ENCODE peak calls at places on chromosomes 12 and 14, in seven cellular contexts. One of them, this sample, is unnamed.

GRCh38 chr12:4214912-4215861 is 58.4 kb upstream of the CCND2 start:
- DNase-seq in foreskin fibroblast: no peak
- DNase-seq in hepatic stellate cell: no peak
- DNase-seq in GM23248: no peak
- DNase-seq in activated CD8-positive, alpha-beta memory T cell treated with anti-CD3 and anti-CD28 coated beads, Interleukin-2, amount 50 U/mL, for 4 hours: peak; percentile 18
- DNase-seq in tibial nerve: peak; percentile 50
- DNase-seq in activated CD4-positive, alpha-beta T cell treated with anti-CD3 and anti-CD28 coated beads for 1 hour: no peak
- DNase-seq in this sample: peak; percentile 91

GRCh38 chr14:101083564-101084435 is 180.3 kb upstream of the RTL1 start:
- DNase-seq in foreskin fibroblast: no peak
- DNase-seq in hepatic stellate cell: no peak
- DNase-seq in GM23248: peak; percentile 29
- DNase-seq in activated CD8-positive, alpha-beta memory T cell treated with anti-CD3 and anti-CD28 coated beads, Interleukin-2, amount 50 U/mL, for 4 hours: no peak
- DNase-seq in tibial nerve: no peak
- DNase-seq in activated CD4-positive, alpha-beta T cell treated with anti-CD3 and anti-CD28 coated beads for 1 hour: no peak
- DNase-seq in this sample: no peak

GRCh38 chr12:52082988-52083637 is 3.6 kb downstream of the SMIM41 start:
- DNase-seq in foreskin fibroblast: peak; percentile 52
- DNase-seq in hepatic stellate cell: peak; percentile 88
- DNase-seq in GM23248: peak; percentile 78
- DNase-seq in activated CD8-positive, alpha-beta memory T cell treated with anti-CD3 and anti-CD28 coated beads, Interleukin-2, amount 50 U/mL, for 4 hours: peak; percentile 76
- DNase-seq in tibial nerve: peak; percentile 60
- DNase-seq in activated CD4-positive, alpha-beta T cell treated with anti-CD3 and anti-CD28 coated beads for 1 hour: peak; percentile 57
- DNase-seq in this sample: no peak

GRCh38 chr12:24901975-24902461 is 46.9 kb downstream of the BCAT1 start:
- DNase-seq in foreskin fibroblast: no peak
- DNase-seq in hepatic stellate cell: no peak
- DNase-seq in GM23248: no peak
- DNase-seq in activated CD8-positive, alpha-beta memory T cell treated with anti-CD3 and anti-CD28 coated beads, Interleukin-2, amount 50 U/mL, for 4 hours: no peak
- DNase-seq in tibial nerve: no peak
- DNase-seq in activated CD4-positive, alpha-beta T cell treated with anti-CD3 and anti-CD28 coated beads for 1 hour: no peak
- DNase-seq in this sample: no peak

GRCh38 chr14:52241102-52241793 is 26.2 kb upstream of the PTGDR start:
- DNase-seq in foreskin fibroblast: peak; percentile 84
- DNase-seq in hepatic stellate cell: peak; percentile 34
- DNase-seq in GM23248: peak; percentile 87
- DNase-seq in activated CD8-positive, alpha-beta memory T cell treated with anti-CD3 and anti-CD28 coated beads, Interleukin-2, amount 50 U/mL, for 4 hours: no peak
- DNase-seq in tibial nerve: no peak
- DNase-seq in activated CD4-positive, alpha-beta T cell treated with anti-CD3 and anti-CD28 coated beads for 1 hour: no peak
- DNase-seq in this sample: no peak

GRCh38 chr12:99709619-99710018 is 62.1 kb downstream of the GARIN6 start:
- DNase-seq in foreskin fibroblast: no peak
- DNase-seq in hepatic stellate cell: no peak
- DNase-seq in GM23248: no peak
- DNase-seq in activated CD8-positive, alpha-beta memory T cell treated with anti-CD3 and anti-CD28 coated beads, Interleukin-2, amount 50 U/mL, for 4 hours: no peak
- DNase-seq in tibial nerve: no peak
- DNase-seq in activated CD4-positive, alpha-beta T cell treated with anti-CD3 and anti-CD28 coated beads for 1 hour: no peak
- DNase-seq in this sample: no peak

GRCh38 chr14:75522224-75522764 is at the start of gene BATF:
- DNase-seq in foreskin fibroblast: no peak
- DNase-seq in hepatic stellate cell: no peak
- DNase-seq in GM23248: no peak
- DNase-seq in activated CD8-positive, alpha-beta memory T cell treated with anti-CD3 and anti-CD28 coated beads, Interleukin-2, amount 50 U/mL, for 4 hours: peak; percentile 68
- DNase-seq in tibial nerve: peak; percentile 41
- DNase-seq in activated CD4-positive, alpha-beta T cell treated with anti-CD3 and anti-CD28 coated beads for 1 hour: peak; percentile 66
- DNase-seq in this sample: peak; percentile 92

GRCh38 chr14:99579903-99580570 is 24.0 kb downstream of the CCDC85C start:
- DNase-seq in foreskin fibroblast: peak; percentile 43
- DNase-seq in hepatic stellate cell: peak; percentile 83
- DNase-seq in GM23248: peak; percentile 45
- DNase-seq in activated CD8-positive, alpha-beta memory T cell treated with anti-CD3 and anti-CD28 coated beads, Interleukin-2, amount 50 U/mL, for 4 hours: no peak
- DNase-seq in tibial nerve: no peak
- DNase-seq in activated CD4-positive, alpha-beta T cell treated with anti-CD3 and anti-CD28 coated beads for 1 hour: no peak
- DNase-seq in this sample: no peak

GRCh38 chr14:32938719-32939253 is at the start of gene NPAS3:
- DNase-seq in foreskin fibroblast: no peak
- DNase-seq in hepatic stellate cell: no peak
- DNase-seq in GM23248: peak; percentile 56
- DNase-seq in activated CD8-positive, alpha-beta memory T cell treated with anti-CD3 and anti-CD28 coated beads, Interleukin-2, amount 50 U/mL, for 4 hours: no peak
- DNase-seq in tibial nerve: no peak
- DNase-seq in activated CD4-positive, alpha-beta T cell treated with anti-CD3 and anti-CD28 coated beads for 1 hour: no peak
- DNase-seq in this sample: no peak

GRCh38 chr12:76820888-76821482 is 57.1 kb downstream of the ZDHHC17 start:
- DNase-seq in foreskin fibroblast: peak; percentile 12
- DNase-seq in hepatic stellate cell: peak; percentile 29
- DNase-seq in GM23248: peak; percentile 68
- DNase-seq in activated CD8-positive, alpha-beta memory T cell treated with anti-CD3 and anti-CD28 coated beads, Interleukin-2, amount 50 U/mL, for 4 hours: no peak
- DNase-seq in tibial nerve: no peak
- DNase-seq in activated CD4-positive, alpha-beta T cell treated with anti-CD3 and anti-CD28 coated beads for 1 hour: no peak
- DNase-seq in this sample: no peak

GRCh38 chr14:36028218-36028617 is 148.3 kb downstream of the PTCSC3 start:
- DNase-seq in foreskin fibroblast: no peak
- DNase-seq in hepatic stellate cell: no peak
- DNase-seq in GM23248: no peak
- DNase-seq in activated CD8-positive, alpha-beta memory T cell treated with anti-CD3 and anti-CD28 coated beads, Interleukin-2, amount 50 U/mL, for 4 hours: no peak
- DNase-seq in tibial nerve: no peak
- DNase-seq in activated CD4-positive, alpha-beta T cell treated with anti-CD3 and anti-CD28 coated beads for 1 hour: no peak
- DNase-seq in this sample: no peak

GRCh38 chr14:29637406-29637805 is 290.2 kb downstream of the PRKD1 start:
- DNase-seq in foreskin fibroblast: peak; percentile 63
- DNase-seq in hepatic stellate cell: peak; percentile 20
- DNase-seq in GM23248: peak; percentile 42
- DNase-seq in activated CD8-positive, alpha-beta memory T cell treated with anti-CD3 and anti-CD28 coated beads, Interleukin-2, amount 50 U/mL, for 4 hours: no peak
- DNase-seq in tibial nerve: peak; percentile 81
- DNase-seq in activated CD4-positive, alpha-beta T cell treated with anti-CD3 and anti-CD28 coated beads for 1 hour: no peak
- DNase-seq in this sample: no peak

GRCh38 chr12:7907009-7907408 is 29.0 kb downstream of the SLC2A3 start:
- DNase-seq in foreskin fibroblast: peak; percentile 35
- DNase-seq in hepatic stellate cell: peak; percentile 72
- DNase-seq in GM23248: peak; percentile 52
- DNase-seq in activated CD8-positive, alpha-beta memory T cell treated with anti-CD3 and anti-CD28 coated beads, Interleukin-2, amount 50 U/mL, for 4 hours: no peak
- DNase-seq in tibial nerve: peak; percentile 50
- DNase-seq in activated CD4-positive, alpha-beta T cell treated with anti-CD3 and anti-CD28 coated beads for 1 hour: no peak
- DNase-seq in this sample: no peak

GRCh38 chr12:120225852-120226640 is 25.1 kb upstream of the RPLP0 start:
- DNase-seq in foreskin fibroblast: no peak
- DNase-seq in hepatic stellate cell: no peak
- DNase-seq in GM23248: no peak
- DNase-seq in activated CD8-positive, alpha-beta memory T cell treated with anti-CD3 and anti-CD28 coated beads, Interleukin-2, amount 50 U/mL, for 4 hours: no peak
- DNase-seq in tibial nerve: no peak
- DNase-seq in activated CD4-positive, alpha-beta T cell treated with anti-CD3 and anti-CD28 coated beads for 1 hour: no peak
- DNase-seq in this sample: no peak

GRCh38 chr12:85041395-85041794 is 5.2 kb downstream of the LRRIQ1 start:
- DNase-seq in foreskin fibroblast: no peak
- DNase-seq in hepatic stellate cell: no peak
- DNase-seq in GM23248: no peak
- DNase-seq in activated CD8-positive, alpha-beta memory T cell treated with anti-CD3 and anti-CD28 coated beads, Interleukin-2, amount 50 U/mL, for 4 hours: no peak
- DNase-seq in tibial nerve: no peak
- DNase-seq in activated CD4-positive, alpha-beta T cell treated with anti-CD3 and anti-CD28 coated beads for 1 hour: no peak
- DNase-seq in this sample: no peak

GRCh38 chr12:58491296-58491695 is 429.0 kb downstream of the LRIG3 start:
- DNase-seq in foreskin fibroblast: peak; percentile 68
- DNase-seq in hepatic stellate cell: peak; percentile 29
- DNase-seq in GM23248: peak; percentile 74
- DNase-seq in activated CD8-positive, alpha-beta memory T cell treated with anti-CD3 and anti-CD28 coated beads, Interleukin-2, amount 50 U/mL, for 4 hours: no peak
- DNase-seq in tibial nerve: no peak
- DNase-seq in activated CD4-positive, alpha-beta T cell treated with anti-CD3 and anti-CD28 coated beads for 1 hour: no peak
- DNase-seq in this sample: no peak

GRCh38 chr12:95997911-95998510 is 1.9 kb upstream of the HAL start:
- DNase-seq in foreskin fibroblast: no peak
- DNase-seq in hepatic stellate cell: no peak
- DNase-seq in GM23248: peak; percentile 9
- DNase-seq in activated CD8-positive, alpha-beta memory T cell treated with anti-CD3 and anti-CD28 coated beads, Interleukin-2, amount 50 U/mL, for 4 hours: no peak
- DNase-seq in tibial nerve: no peak
- DNase-seq in activated CD4-positive, alpha-beta T cell treated with anti-CD3 and anti-CD28 coated beads for 1 hour: no peak
- DNase-seq in this sample: no peak

GRCh38 chr12:89768586-89769482 is 60.2 kb upstream of the ATP2B1 start:
- DNase-seq in foreskin fibroblast: peak; percentile 98
- DNase-seq in hepatic stellate cell: peak; percentile 54
- DNase-seq in GM23248: peak; percentile 98
- DNase-seq in activated CD8-positive, alpha-beta memory T cell treated with anti-CD3 and anti-CD28 coated beads, Interleukin-2, amount 50 U/mL, for 4 hours: no peak
- DNase-seq in tibial nerve: no peak
- DNase-seq in activated CD4-positive, alpha-beta T cell treated with anti-CD3 and anti-CD28 coated beads for 1 hour: no peak
- DNase-seq in this sample: no peak

GRCh38 chr14:54109521-54110120 is 153.0 kb upstream of the BMP4 start:
- DNase-seq in foreskin fibroblast: no peak
- DNase-seq in hepatic stellate cell: no peak
- DNase-seq in GM23248: no peak
- DNase-seq in activated CD8-positive, alpha-beta memory T cell treated with anti-CD3 and anti-CD28 coated beads, Interleukin-2, amount 50 U/mL, for 4 hours: no peak
- DNase-seq in tibial nerve: no peak
- DNase-seq in activated CD4-positive, alpha-beta T cell treated with anti-CD3 and anti-CD28 coated beads for 1 hour: no peak
- DNase-seq in this sample: no peak

GRCh38 chr12:49813131-49813530 is 15.1 kb downstream of the NCKAP5L start:
- DNase-seq in foreskin fibroblast: no peak
- DNase-seq in hepatic stellate cell: no peak
- DNase-seq in GM23248: peak; percentile 35
- DNase-seq in activated CD8-positive, alpha-beta memory T cell treated with anti-CD3 and anti-CD28 coated beads, Interleukin-2, amount 50 U/mL, for 4 hours: no peak
- DNase-seq in tibial nerve: no peak
- DNase-seq in activated CD4-positive, alpha-beta T cell treated with anti-CD3 and anti-CD28 coated beads for 1 hour: no peak
- DNase-seq in this sample: no peak

GRCh38 chr12:57243521-57244305 is 7.3 kb downstream of the STAC3 start:
- DNase-seq in foreskin fibroblast: peak; percentile 49
- DNase-seq in hepatic stellate cell: peak; percentile 83
- DNase-seq in GM23248: peak; percentile 84
- DNase-seq in activated CD8-positive, alpha-beta memory T cell treated with anti-CD3 and anti-CD28 coated beads, Interleukin-2, amount 50 U/mL, for 4 hours: peak; percentile 83
- DNase-seq in tibial nerve: peak; percentile 79
- DNase-seq in activated CD4-positive, alpha-beta T cell treated with anti-CD3 and anti-CD28 coated beads for 1 hour: peak; percentile 71
- DNase-seq in this sample: no peak

GRCh38 chr12:112130461-112130998 is 5.2 kb downstream of the TRAFD1 start:
- DNase-seq in foreskin fibroblast: no peak
- DNase-seq in hepatic stellate cell: no peak
- DNase-seq in GM23248: peak; percentile 55
- DNase-seq in activated CD8-positive, alpha-beta memory T cell treated with anti-CD3 and anti-CD28 coated beads, Interleukin-2, amount 50 U/mL, for 4 hours: no peak
- DNase-seq in tibial nerve: no peak
- DNase-seq in activated CD4-positive, alpha-beta T cell treated with anti-CD3 and anti-CD28 coated beads for 1 hour: no peak
- DNase-seq in this sample: no peak

GRCh38 chr14:92352158-92352985 is 29.4 kb downstream of the SLC24A4 start:
- DNase-seq in foreskin fibroblast: no peak
- DNase-seq in hepatic stellate cell: no peak
- DNase-seq in GM23248: peak; percentile 35
- DNase-seq in activated CD8-positive, alpha-beta memory T cell treated with anti-CD3 and anti-CD28 coated beads, Interleukin-2, amount 50 U/mL, for 4 hours: peak; percentile 25
- DNase-seq in tibial nerve: no peak
- DNase-seq in activated CD4-positive, alpha-beta T cell treated with anti-CD3 and anti-CD28 coated beads for 1 hour: no peak
- DNase-seq in this sample: no peak

GRCh38 chr14:57293851-57294837 is 25.4 kb downstream of the AP5M1 start:
- DNase-seq in foreskin fibroblast: no peak
- DNase-seq in hepatic stellate cell: no peak
- DNase-seq in GM23248: peak; percentile 55
- DNase-seq in activated CD8-positive, alpha-beta memory T cell treated with anti-CD3 and anti-CD28 coated beads, Interleukin-2, amount 50 U/mL, for 4 hours: no peak
- DNase-seq in tibial nerve: no peak
- DNase-seq in activated CD4-positive, alpha-beta T cell treated with anti-CD3 and anti-CD28 coated beads for 1 hour: no peak
- DNase-seq in this sample: no peak

GRCh38 chr14:99803106-99803437 is 9.9 kb downstream of the EML1 start:
- DNase-seq in foreskin fibroblast: no peak
- DNase-seq in hepatic stellate cell: no peak
- DNase-seq in GM23248: no peak
- DNase-seq in activated CD8-positive, alpha-beta memory T cell treated with anti-CD3 and anti-CD28 coated beads, Interleukin-2, amount 50 U/mL, for 4 hours: no peak
- DNase-seq in tibial nerve: no peak
- DNase-seq in activated CD4-positive, alpha-beta T cell treated with anti-CD3 and anti-CD28 coated beads for 1 hour: no peak
- DNase-seq in this sample: no peak

GRCh38 chr12:92650228-92650822 is 52.5 kb upstream of the PLEKHG7 start:
- DNase-seq in foreskin fibroblast: no peak
- DNase-seq in hepatic stellate cell: no peak
- DNase-seq in GM23248: no peak
- DNase-seq in activated CD8-positive, alpha-beta memory T cell treated with anti-CD3 and anti-CD28 coated beads, Interleukin-2, amount 50 U/mL, for 4 hours: no peak
- DNase-seq in tibial nerve: no peak
- DNase-seq in activated CD4-positive, alpha-beta T cell treated with anti-CD3 and anti-CD28 coated beads for 1 hour: no peak
- DNase-seq in this sample: no peak

GRCh38 chr12:124487065-124487833 is 80.2 kb downstream of the NCOR2 start:
- DNase-seq in foreskin fibroblast: no peak
- DNase-seq in hepatic stellate cell: no peak
- DNase-seq in GM23248: no peak
- DNase-seq in activated CD8-positive, alpha-beta memory T cell treated with anti-CD3 and anti-CD28 coated beads, Interleukin-2, amount 50 U/mL, for 4 hours: no peak
- DNase-seq in tibial nerve: no peak
- DNase-seq in activated CD4-positive, alpha-beta T cell treated with anti-CD3 and anti-CD28 coated beads for 1 hour: no peak
- DNase-seq in this sample: no peak

GRCh38 chr12:52254180-52254964 is 20.1 kb upstream of the KRT86 start:
- DNase-seq in foreskin fibroblast: no peak
- DNase-seq in hepatic stellate cell: no peak
- DNase-seq in GM23248: no peak
- DNase-seq in activated CD8-positive, alpha-beta memory T cell treated with anti-CD3 and anti-CD28 coated beads, Interleukin-2, amount 50 U/mL, for 4 hours: no peak
- DNase-seq in tibial nerve: no peak
- DNase-seq in activated CD4-positive, alpha-beta T cell treated with anti-CD3 and anti-CD28 coated beads for 1 hour: no peak
- DNase-seq in this sample: no peak

GRCh38 chr12:49764126-49764525 is 22.8 kb downstream of the TMBIM6 start:
- DNase-seq in foreskin fibroblast: no peak
- DNase-seq in hepatic stellate cell: no peak
- DNase-seq in GM23248: no peak
- DNase-seq in activated CD8-positive, alpha-beta memory T cell treated with anti-CD3 and anti-CD28 coated beads, Interleukin-2, amount 50 U/mL, for 4 hours: no peak
- DNase-seq in tibial nerve: no peak
- DNase-seq in activated CD4-positive, alpha-beta T cell treated with anti-CD3 and anti-CD28 coated beads for 1 hour: no peak
- DNase-seq in this sample: no peak

GRCh38 chr12:64205542-64205941 is 16.6 kb downstream of the KICS2 start:
- DNase-seq in foreskin fibroblast: no peak
- DNase-seq in hepatic stellate cell: no peak
- DNase-seq in GM23248: no peak
- DNase-seq in activated CD8-positive, alpha-beta memory T cell treated with anti-CD3 and anti-CD28 coated beads, Interleukin-2, amount 50 U/mL, for 4 hours: no peak
- DNase-seq in tibial nerve: no peak
- DNase-seq in activated CD4-positive, alpha-beta T cell treated with anti-CD3 and anti-CD28 coated beads for 1 hour: no peak
- DNase-seq in this sample: no peak

GRCh38 chr12:81759215-81759991 is at the start of gene PPFIA2:
- DNase-seq in foreskin fibroblast: no peak
- DNase-seq in hepatic stellate cell: peak; percentile 4
- DNase-seq in GM23248: peak; percentile 42
- DNase-seq in activated CD8-positive, alpha-beta memory T cell treated with anti-CD3 and anti-CD28 coated beads, Interleukin-2, amount 50 U/mL, for 4 hours: no peak
- DNase-seq in tibial nerve: no peak
- DNase-seq in activated CD4-positive, alpha-beta T cell treated with anti-CD3 and anti-CD28 coated beads for 1 hour: no peak
- DNase-seq in this sample: no peak

GRCh38 chr14:92491782-92492181 is 21.8 kb upstream of the RIN3 start:
- DNase-seq in foreskin fibroblast: no peak
- DNase-seq in hepatic stellate cell: no peak
- DNase-seq in GM23248: no peak
- DNase-seq in activated CD8-positive, alpha-beta memory T cell treated with anti-CD3 and anti-CD28 coated beads, Interleukin-2, amount 50 U/mL, for 4 hours: no peak
- DNase-seq in tibial nerve: no peak
- DNase-seq in activated CD4-positive, alpha-beta T cell treated with anti-CD3 and anti-CD28 coated beads for 1 hour: no peak
- DNase-seq in this sample: no peak

GRCh38 chr12:49827351-49828099 is 688 bp downstream of the NCKAP5L start:
- DNase-seq in foreskin fibroblast: peak; percentile 55
- DNase-seq in hepatic stellate cell: peak; percentile 89
- DNase-seq in GM23248: peak; percentile 81
- DNase-seq in activated CD8-positive, alpha-beta memory T cell treated with anti-CD3 and anti-CD28 coated beads, Interleukin-2, amount 50 U/mL, for 4 hours: peak; percentile 49
- DNase-seq in tibial nerve: no peak
- DNase-seq in activated CD4-positive, alpha-beta T cell treated with anti-CD3 and anti-CD28 coated beads for 1 hour: no peak
- DNase-seq in this sample: no peak

GRCh38 chr12:113137861-113138783 is 2.6 kb upstream of the RASAL1 start:
- DNase-seq in foreskin fibroblast: no peak
- DNase-seq in hepatic stellate cell: no peak
- DNase-seq in GM23248: no peak
- DNase-seq in activated CD8-positive, alpha-beta memory T cell treated with anti-CD3 and anti-CD28 coated beads, Interleukin-2, amount 50 U/mL, for 4 hours: no peak
- DNase-seq in tibial nerve: no peak
- DNase-seq in activated CD4-positive, alpha-beta T cell treated with anti-CD3 and anti-CD28 coated beads for 1 hour: no peak
- DNase-seq in this sample: no peak

GRCh38 chr12:104137175-104137901 is 672 bp downstream of the NFYB start:
- DNase-seq in foreskin fibroblast: peak; percentile 29
- DNase-seq in hepatic stellate cell: peak; percentile 36
- DNase-seq in GM23248: peak; percentile 72
- DNase-seq in activated CD8-positive, alpha-beta memory T cell treated with anti-CD3 and anti-CD28 coated beads, Interleukin-2, amount 50 U/mL, for 4 hours: peak; percentile 47
- DNase-seq in tibial nerve: no peak
- DNase-seq in activated CD4-positive, alpha-beta T cell treated with anti-CD3 and anti-CD28 coated beads for 1 hour: peak; percentile 25
- DNase-seq in this sample: no peak